ENCODE peak calls at places on chromosomes 5 and 9, in eight cellular contexts. Y, D, K, A, B, T, F and M are unnamed samples.

GRCh38 chr5:10564838-10565784 is 1.2 kb downstream of the ANKRD33B start:
- DNase-seq in Y (peak; percentile 77), D (no peak), K (no peak), A (no peak), B (no peak), T (no peak), F (no peak), M (no peak)

GRCh38 chr5:179139936-179140235 is 79.7 kb downstream of the ZNF354C start:
- DNase-seq in Y (no peak), D (no peak), K (no peak), A (no peak), B (no peak), T (no peak), F (no peak), M (no peak)

GRCh38 chr9:126915281-126915816 is 767 bp downstream of the RALGPS1 start:
- DNase-seq in Y (peak; percentile 95), D (no peak), K (peak; percentile 34), A (no peak), B (peak; percentile 21), T (no peak), F (peak; percentile 35), M (no peak)

GRCh38 chr9:93126825-93127368 is 7.2 kb downstream of the NINJ1 start:
- DNase-seq in Y (peak; percentile 59), D (no peak), K (no peak), A (no peak), B (no peak), T (peak; percentile 78), F (no peak), M (no peak)

GRCh38 chr5:173443971-173444370 is 115.8 kb upstream of the STC2 start:
- DNase-seq in Y (no peak), D (no peak), K (no peak), A (no peak), B (no peak), T (no peak), F (no peak), M (no peak)

GRCh38 chr9:108473209-108474112 is 382.3 kb downstream of the ACTL7B start:
- DNase-seq in Y (no peak), D (no peak), K (peak; percentile 91), A (peak; percentile 88), B (peak; percentile 44), T (no peak), F (no peak), M (no peak)

GRCh38 chr9:120443489-120443888 is 136.5 kb downstream of the CDK5RAP2 start:
- DNase-seq in Y (no peak), D (peak; percentile 12), K (no peak), A (peak; percentile 77), B (no peak), T (no peak), F (no peak), M (no peak)

GRCh38 chr5:89930591-89931383 is 478.8 kb downstream of the CETN3 start:
- DNase-seq in Y (no peak), D (peak; percentile 37), K (peak; percentile 59), A (peak; percentile 50), B (no peak), T (no peak), F (peak; percentile 65), M (peak; percentile 4)

GRCh38 chr9:134648701-134649525 is 7.3 kb downstream of the COL5A1 start:
- DNase-seq in Y (no peak), D (no peak), K (peak; percentile 24), A (peak; percentile 33), B (peak; percentile 16), T (no peak), F (no peak), M (no peak)

GRCh38 chr5:36363101-36363500 is 61.4 kb upstream of the RANBP3L start:
- DNase-seq in Y (peak; percentile 66), D (peak; percentile 21), K (peak; percentile 72), A (peak; percentile 28), B (no peak), T (no peak), F (no peak), M (no peak)

GRCh38 chr9:136239135-136239962 is 6.3 kb downstream of the QSOX2 start:
- DNase-seq in Y (no peak), D (no peak), K (no peak), A (no peak), B (no peak), T (no peak), F (no peak), M (no peak)

GRCh38 chr5:180563994-180564393 is 27.3 kb downstream of the SCGB3A1 start:
- DNase-seq in Y (no peak), D (no peak), K (no peak), A (no peak), B (no peak), T (no peak), F (peak; percentile 10), M (peak; percentile 17)

DNA sequence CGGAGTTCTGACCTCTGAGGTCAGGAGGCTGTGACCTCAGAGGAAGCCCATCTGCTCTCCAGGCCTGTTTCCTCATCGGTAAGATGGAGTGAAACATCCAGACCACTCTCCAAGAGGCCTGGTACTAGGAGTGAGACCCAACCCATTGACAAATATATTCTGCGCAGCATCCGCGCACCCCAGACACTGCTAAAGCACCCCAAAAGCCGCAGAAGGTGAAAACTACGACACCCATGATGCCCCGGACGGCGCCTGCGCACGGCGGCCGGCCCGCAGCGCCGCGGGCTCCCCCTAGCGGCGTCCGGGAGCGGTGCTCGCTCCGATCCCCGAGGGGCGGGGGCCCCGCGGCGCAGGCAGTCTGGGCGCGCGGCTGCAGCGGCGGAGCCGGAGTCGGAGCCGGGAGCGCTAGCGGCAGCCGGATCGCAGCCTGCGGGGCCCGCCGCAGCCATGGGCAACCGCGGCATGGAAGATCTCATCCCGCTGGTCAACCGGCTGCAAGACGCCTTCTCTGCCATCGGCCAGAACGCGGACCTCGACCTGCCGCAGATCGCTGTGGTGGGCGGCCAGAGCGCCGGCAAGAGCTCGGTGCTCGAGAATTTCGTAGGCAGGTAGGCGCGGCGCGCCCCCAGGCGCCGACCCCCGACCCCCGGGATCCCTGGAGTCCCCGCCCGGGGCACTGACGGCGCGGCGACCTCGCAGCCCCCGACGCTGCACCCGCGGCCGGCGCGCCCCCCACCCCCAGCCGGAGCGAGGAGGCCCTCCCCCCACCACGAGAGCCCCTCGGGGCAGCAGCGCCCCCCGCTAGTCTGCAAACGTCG is at the start of gene DNM1:
- DNase-seq in Y (peak; percentile 89), D (no peak), K (peak; percentile 41), A (peak; percentile 55), B (peak; percentile 66), T (peak; percentile 75), F (peak; percentile 66), M (peak; percentile 99)
- TF ChIP-seq CTCF in Y (peak; percentile 94), D (no peak), K (peak; percentile 86), A (peak; percentile 64), B (peak; percentile 97), T (peak; percentile 96), F (peak; percentile 89), M (peak; percentile 95)

GRCh38 chr5:9361835-9362234 is 184.0 kb downstream of the SEMA5A start:
- DNase-seq in Y (peak; percentile 90), D (no peak), K (peak; percentile 85), A (peak; percentile 84), B (peak; percentile 18), T (no peak), F (peak; percentile 96), M (peak; percentile 72)
- TF ChIP-seq CTCF in Y (peak; percentile 95), D (peak; percentile 74), K (peak; percentile 84), A (peak; percentile 60), B (peak; percentile 59), T (peak; percentile 18), F (peak; percentile 93), M (peak; percentile 82)

GRCh38 chr9:15149450-15149849 is 157.6 kb downstream of the TTC39B start:
- DNase-seq in Y (no peak), D (no peak), K (no peak), A (no peak), B (no peak), T (no peak), F (no peak), M (no peak)
- TF ChIP-seq CTCF in Y (no peak), D (no peak), K (no peak), A (no peak), B (no peak), T (no peak), F (no peak), M (no peak)

GRCh38 chr5:134143964-134144941 is 29.8 kb downstream of the TCF7 start:
- DNase-seq in Y (no peak), D (no peak), K (no peak), A (no peak), B (no peak), T (no peak), F (no peak), M (no peak)
- TF ChIP-seq CTCF in Y (no peak), D (no peak), K (no peak), A (no peak), B (no peak), T (no peak), F (no peak), M (no peak)